ENCODE peak calls at places on chromosomes 16 and 17, in seven cellular contexts. One of them, this sample, is unnamed.

GRCh38 chr17:40311575-40311974 is 2.6 kb downstream of the RARA start:
- DNase-seq in cardiac muscle cell: no peak
- DNase-seq in naive thymus-derived CD4-positive, alpha-beta T cell: no peak
- DNase-seq in body of pancreas: no peak
- DNase-seq in CD4-positive, alpha-beta T cell: no peak
- DNase-seq in SJSA1: no peak
- DNase-seq in AG09319: no peak
- DNase-seq in this sample: no peak

GRCh38 chr16:873889-874288 is 73.4 kb upstream of the GNG13 start:
- DNase-seq in cardiac muscle cell: no peak
- DNase-seq in naive thymus-derived CD4-positive, alpha-beta T cell: no peak
- DNase-seq in body of pancreas: no peak
- DNase-seq in CD4-positive, alpha-beta T cell: no peak
- DNase-seq in SJSA1: no peak
- DNase-seq in AG09319: no peak
- DNase-seq in this sample: no peak

GRCh38 chr17:48162946-48163506 is 55.5 kb downstream of the SNX11 start:
- DNase-seq in cardiac muscle cell: peak
- DNase-seq in naive thymus-derived CD4-positive, alpha-beta T cell: no peak
- DNase-seq in body of pancreas: peak
- DNase-seq in CD4-positive, alpha-beta T cell: no peak
- DNase-seq in SJSA1: peak
- DNase-seq in AG09319: no peak
- DNase-seq in this sample: no peak

GRCh38 chr16:81397879-81398516 is 46.6 kb upstream of the CMIP start:
- DNase-seq in cardiac muscle cell: no peak
- DNase-seq in naive thymus-derived CD4-positive, alpha-beta T cell: no peak
- DNase-seq in body of pancreas: no peak
- DNase-seq in CD4-positive, alpha-beta T cell: no peak
- DNase-seq in SJSA1: no peak
- DNase-seq in AG09319: no peak
- DNase-seq in this sample: no peak

GRCh38 chr16:27083861-27084261 is 17.1 kb downstream of the C16orf82 start:
- DNase-seq in cardiac muscle cell: no peak
- DNase-seq in naive thymus-derived CD4-positive, alpha-beta T cell: no peak
- DNase-seq in body of pancreas: no peak
- DNase-seq in CD4-positive, alpha-beta T cell: no peak
- DNase-seq in SJSA1: no peak
- DNase-seq in AG09319: no peak
- DNase-seq in this sample: no peak

GRCh38 chr17:27499451-27500265 is 43.4 kb downstream of the KSR1 start:
- DNase-seq in cardiac muscle cell: no peak
- DNase-seq in naive thymus-derived CD4-positive, alpha-beta T cell: no peak
- DNase-seq in body of pancreas: peak
- DNase-seq in CD4-positive, alpha-beta T cell: no peak
- DNase-seq in SJSA1: no peak
- DNase-seq in AG09319: no peak
- DNase-seq in this sample: no peak

GRCh38 chr16:1212616-1213194 is 12.4 kb downstream of the TPSG1 start:
- DNase-seq in cardiac muscle cell: no peak
- DNase-seq in naive thymus-derived CD4-positive, alpha-beta T cell: no peak
- DNase-seq in body of pancreas: no peak
- DNase-seq in CD4-positive, alpha-beta T cell: no peak
- DNase-seq in SJSA1: no peak
- DNase-seq in AG09319: no peak
- DNase-seq in this sample: no peak

GRCh38 chr16:49014300-49015188 is 267.1 kb downstream of the CBLN1 start:
- DNase-seq in cardiac muscle cell: no peak
- DNase-seq in naive thymus-derived CD4-positive, alpha-beta T cell: no peak
- DNase-seq in body of pancreas: no peak
- DNase-seq in CD4-positive, alpha-beta T cell: no peak
- DNase-seq in SJSA1: no peak
- DNase-seq in AG09319: no peak
- DNase-seq in this sample: no peak

GRCh38 chr17:10178789-10179075 is 19.7 kb downstream of the GAS7 start:
- DNase-seq in cardiac muscle cell: no peak
- DNase-seq in naive thymus-derived CD4-positive, alpha-beta T cell: no peak
- DNase-seq in body of pancreas: no peak
- DNase-seq in CD4-positive, alpha-beta T cell: no peak
- DNase-seq in SJSA1: no peak
- DNase-seq in AG09319: no peak
- DNase-seq in this sample: no peak

GRCh38 chr17:38587956-38588771 is 17.6 kb downstream of the SRCIN1 start:
- DNase-seq in cardiac muscle cell: no peak
- DNase-seq in naive thymus-derived CD4-positive, alpha-beta T cell: no peak
- DNase-seq in body of pancreas: no peak
- DNase-seq in CD4-positive, alpha-beta T cell: no peak
- DNase-seq in SJSA1: no peak
- DNase-seq in AG09319: no peak
- DNase-seq in this sample: no peak

GRCh38 chr16:49013727-49014080 is 267.9 kb downstream of the CBLN1 start:
- DNase-seq in cardiac muscle cell: no peak
- DNase-seq in naive thymus-derived CD4-positive, alpha-beta T cell: no peak
- DNase-seq in body of pancreas: no peak
- DNase-seq in CD4-positive, alpha-beta T cell: no peak
- DNase-seq in SJSA1: no peak
- DNase-seq in AG09319: no peak
- DNase-seq in this sample: no peak

GRCh38 chr17:3890082-3890892 is 2.6 kb downstream of the CAMKK1 start:
- DNase-seq in cardiac muscle cell: peak
- DNase-seq in naive thymus-derived CD4-positive, alpha-beta T cell: no peak
- DNase-seq in body of pancreas: no peak
- DNase-seq in CD4-positive, alpha-beta T cell: no peak
- DNase-seq in SJSA1: peak
- DNase-seq in AG09319: peak
- DNase-seq in this sample: peak

GRCh38 chr16:56671706-56672105 is 2.1 kb downstream of the MT1H start:
- DNase-seq in cardiac muscle cell: no peak
- DNase-seq in naive thymus-derived CD4-positive, alpha-beta T cell: no peak
- DNase-seq in body of pancreas: no peak
- DNase-seq in CD4-positive, alpha-beta T cell: no peak
- DNase-seq in SJSA1: no peak
- DNase-seq in AG09319: peak
- DNase-seq in this sample: no peak

GRCh38 chr16:83328936-83329335 is 478.8 kb upstream of the HSBP1 start:
- DNase-seq in cardiac muscle cell: no peak
- DNase-seq in naive thymus-derived CD4-positive, alpha-beta T cell: no peak
- DNase-seq in body of pancreas: no peak
- DNase-seq in CD4-positive, alpha-beta T cell: no peak
- DNase-seq in SJSA1: no peak
- DNase-seq in AG09319: no peak
- DNase-seq in this sample: no peak

GRCh38 chr16:21650517-21650916 is 1.9 kb downstream of the IGSF6 start:
- DNase-seq in cardiac muscle cell: peak
- DNase-seq in naive thymus-derived CD4-positive, alpha-beta T cell: no peak
- DNase-seq in body of pancreas: no peak
- DNase-seq in CD4-positive, alpha-beta T cell: no peak
- DNase-seq in SJSA1: no peak
- DNase-seq in AG09319: no peak
- DNase-seq in this sample: no peak

GRCh38 chr16:50696575-50697420 is 3.4 kb downstream of the NOD2 start:
- DNase-seq in cardiac muscle cell: peak
- DNase-seq in naive thymus-derived CD4-positive, alpha-beta T cell: no peak
- DNase-seq in body of pancreas: peak
- DNase-seq in CD4-positive, alpha-beta T cell: peak
- DNase-seq in SJSA1: peak
- DNase-seq in AG09319: no peak
- DNase-seq in this sample: no peak

GRCh38 chr16:68901910-68902309 is 58.6 kb downstream of the TANGO6 start:
- DNase-seq in cardiac muscle cell: peak
- DNase-seq in naive thymus-derived CD4-positive, alpha-beta T cell: no peak
- DNase-seq in body of pancreas: no peak
- DNase-seq in CD4-positive, alpha-beta T cell: no peak
- DNase-seq in SJSA1: no peak
- DNase-seq in AG09319: peak
- DNase-seq in this sample: peak

GRCh38 chr17:39740357-39741111 is 2.8 kb downstream of the GRB7 start:
- DNase-seq in cardiac muscle cell: peak
- DNase-seq in naive thymus-derived CD4-positive, alpha-beta T cell: no peak
- DNase-seq in body of pancreas: no peak
- DNase-seq in CD4-positive, alpha-beta T cell: no peak
- DNase-seq in SJSA1: peak
- DNase-seq in AG09319: no peak
- DNase-seq in this sample: no peak

GRCh38 chr16:31402687-31403086 is 9.6 kb downstream of the ITGAD start:
- DNase-seq in cardiac muscle cell: peak
- DNase-seq in naive thymus-derived CD4-positive, alpha-beta T cell: no peak
- DNase-seq in body of pancreas: no peak
- DNase-seq in CD4-positive, alpha-beta T cell: no peak
- DNase-seq in SJSA1: no peak
- DNase-seq in AG09319: no peak
- DNase-seq in this sample: no peak

GRCh38 chr16:84735846-84736586 is 36.2 kb downstream of the USP10 start:
- DNase-seq in cardiac muscle cell: peak
- DNase-seq in naive thymus-derived CD4-positive, alpha-beta T cell: peak
- DNase-seq in body of pancreas: peak
- DNase-seq in CD4-positive, alpha-beta T cell: peak
- DNase-seq in SJSA1: no peak
- DNase-seq in AG09319: no peak
- DNase-seq in this sample: no peak

GRCh38 chr16:11234884-11235702 is 20.9 kb downstream of the SOCS1 start:
- DNase-seq in cardiac muscle cell: no peak
- DNase-seq in naive thymus-derived CD4-positive, alpha-beta T cell: no peak
- DNase-seq in body of pancreas: no peak
- DNase-seq in CD4-positive, alpha-beta T cell: no peak
- DNase-seq in SJSA1: no peak
- DNase-seq in AG09319: no peak
- DNase-seq in this sample: no peak

GRCh38 chr17:82780981-82781893 is 29.4 kb downstream of the TBCD start:
- DNase-seq in cardiac muscle cell: no peak
- DNase-seq in naive thymus-derived CD4-positive, alpha-beta T cell: no peak
- DNase-seq in body of pancreas: no peak
- DNase-seq in CD4-positive, alpha-beta T cell: no peak
- DNase-seq in SJSA1: no peak
- DNase-seq in AG09319: no peak
- DNase-seq in this sample: no peak

GRCh38 chr17:35612924-35613521 is 25.9 kb downstream of the AP2B1 start:
- DNase-seq in cardiac muscle cell: peak
- DNase-seq in naive thymus-derived CD4-positive, alpha-beta T cell: peak
- DNase-seq in body of pancreas: peak
- DNase-seq in CD4-positive, alpha-beta T cell: peak
- DNase-seq in SJSA1: no peak
- DNase-seq in AG09319: no peak
- DNase-seq in this sample: no peak

GRCh38 chr16:86533942-86534341 is 21.1 kb downstream of the MTHFSD start:
- DNase-seq in cardiac muscle cell: no peak
- DNase-seq in naive thymus-derived CD4-positive, alpha-beta T cell: no peak
- DNase-seq in body of pancreas: no peak
- DNase-seq in CD4-positive, alpha-beta T cell: no peak
- DNase-seq in SJSA1: no peak
- DNase-seq in AG09319: no peak
- DNase-seq in this sample: no peak

GRCh38 chr16:55842369-55843104 is 9.6 kb upstream of the CES1 start:
- DNase-seq in cardiac muscle cell: peak
- DNase-seq in naive thymus-derived CD4-positive, alpha-beta T cell: peak
- DNase-seq in body of pancreas: peak
- DNase-seq in CD4-positive, alpha-beta T cell: no peak
- DNase-seq in SJSA1: no peak
- DNase-seq in AG09319: peak
- DNase-seq in this sample: no peak